ENCODE peak calls at places on chromosome 6, in seven cellular contexts. S, J, T, V, N, G and I are unnamed samples.

GRCh38 chr6:42345696-42346416 is 105.9 kb downstream of the TRERF1 start:
- DNase-seq in N (no peak), S (no peak), G (no peak), V (no peak), J (no peak), T (no peak), I (peak)

GRCh38 chr6:37244430-37245310 is 12.9 kb upstream of the TBC1D22B start:
- DNase-seq in V (peak), G (no peak), N (no peak), S (no peak), J (peak), T (no peak), I (no peak)

GRCh38 chr6:90940812-90941481 is 354.1 kb upstream of the MAP3K7 start:
- DNase-seq in V (no peak), T (peak), S (no peak), G (peak), N (no peak), J (no peak), I (no peak)

GRCh38 chr6:33320315-33321181 is 3.0 kb upstream of the ZBTB22 start:
- DNase-seq in S (no peak), N (no peak), G (no peak), T (no peak), J (peak), V (peak), I (no peak)

GRCh38 chr6:148364056-148364844 is 21.6 kb downstream of the SASH1 start:
- DNase-seq in N (no peak), V (peak), T (no peak), J (no peak), G (no peak), S (no peak), I (no peak)

GRCh38 chr6:16576391-16577368 is 184.6 kb downstream of the ATXN1 start:
- DNase-seq in J (no peak), T (no peak), G (peak), S (no peak), V (no peak), N (no peak), I (no peak)

GRCh38 chr6:34414999-34415858 is 10.6 kb downstream of the RPS10 start:
- DNase-seq in S (no peak), J (peak), V (peak), G (peak), N (peak), T (peak), I (peak)

GRCh38 chr6:167733740-167734661 is 92.7 kb upstream of the AFDN start:
- DNase-seq in G (no peak), J (no peak), V (no peak), N (no peak), S (no peak), T (no peak), I (no peak)

GRCh38 chr6:44999066-44999465 is 329.1 kb upstream of the RUNX2 start:
- DNase-seq in J (no peak), S (no peak), T (no peak), V (no peak), N (no peak), G (no peak), I (no peak)

GRCh38 chr6:146027586-146028249 is 1.1 kb upstream of the GRM1 start:
- DNase-seq in S (peak), J (no peak), N (no peak), T (no peak), V (no peak), G (no peak), I (no peak)

GRCh38 chr6:162825597-162825996 is 97.8 kb downstream of the PACRG start:
- DNase-seq in N (no peak), G (no peak), J (no peak), S (no peak), T (no peak), V (no peak), I (no peak)

GRCh38 chr6:15363523-15364400 is 117.9 kb downstream of the JARID2 start:
- DNase-seq in T (no peak), J (no peak), N (no peak), S (no peak), V (no peak), G (peak), I (no peak)

GRCh38 chr6:30988209-30988825 is 4.8 kb downstream of the MUC21 start:
- DNase-seq in G (no peak), S (no peak), V (no peak), N (no peak), J (no peak), T (no peak), I (no peak)

GRCh38 chr6:11911535-11911934 is 100.6 kb upstream of the HIVEP1 start:
- DNase-seq in J (no peak), S (no peak), V (no peak), T (no peak), N (no peak), G (no peak), I (no peak)

GRCh38 chr6:37083243-37084138 is 78.0 kb downstream of the FGD2 start:
- DNase-seq in N (no peak), G (no peak), J (peak), T (no peak), V (peak), S (no peak), I (no peak)

GRCh38 chr6:79385893-79386292 is 151.3 kb downstream of the LCA5 start:
- DNase-seq in J (no peak), V (no peak), S (no peak), T (no peak), G (no peak), N (no peak), I (no peak)

GRCh38 chr6:70375882-70376281 is 37.4 kb upstream of the FAM135A start:
- DNase-seq in J (no peak), G (no peak), N (no peak), T (peak), S (no peak), V (no peak), I (no peak)

GRCh38 chr6:157667211-157668033 is 155.6 kb upstream of the SNX9 start:
- DNase-seq in J (no peak), S (peak), V (peak), N (peak), T (peak), G (peak), I (peak)

GRCh38 chr6:105879146-105879545 is 207.0 kb upstream of the PRDM1 start:
- DNase-seq in V (no peak), N (no peak), G (no peak), J (no peak), T (no peak), S (no peak), I (no peak)

GRCh38 chr6:138428943-138429616 is 25.1 kb downstream of the HEBP2 start:
- DNase-seq in V (peak), N (no peak), S (no peak), J (no peak), G (peak), T (peak), I (no peak)

GRCh38 chr6:119148102-119148824 is 69.8 kb upstream of the FAM184A start:
- DNase-seq in S (no peak), V (peak), J (no peak), N (peak), T (peak), G (peak), I (peak)

GRCh38 chr6:24990227-24990843 is 54.6 kb upstream of the RIPOR2 start:
- DNase-seq in N (no peak), J (no peak), S (no peak), T (no peak), V (peak), G (no peak), I (peak)

GRCh38 chr6:44642870-44643522 is 255.5 kb downstream of the CDC5L start:
- DNase-seq in J (no peak), S (no peak), V (no peak), G (no peak), N (no peak), T (no peak), I (peak)

DNA sequence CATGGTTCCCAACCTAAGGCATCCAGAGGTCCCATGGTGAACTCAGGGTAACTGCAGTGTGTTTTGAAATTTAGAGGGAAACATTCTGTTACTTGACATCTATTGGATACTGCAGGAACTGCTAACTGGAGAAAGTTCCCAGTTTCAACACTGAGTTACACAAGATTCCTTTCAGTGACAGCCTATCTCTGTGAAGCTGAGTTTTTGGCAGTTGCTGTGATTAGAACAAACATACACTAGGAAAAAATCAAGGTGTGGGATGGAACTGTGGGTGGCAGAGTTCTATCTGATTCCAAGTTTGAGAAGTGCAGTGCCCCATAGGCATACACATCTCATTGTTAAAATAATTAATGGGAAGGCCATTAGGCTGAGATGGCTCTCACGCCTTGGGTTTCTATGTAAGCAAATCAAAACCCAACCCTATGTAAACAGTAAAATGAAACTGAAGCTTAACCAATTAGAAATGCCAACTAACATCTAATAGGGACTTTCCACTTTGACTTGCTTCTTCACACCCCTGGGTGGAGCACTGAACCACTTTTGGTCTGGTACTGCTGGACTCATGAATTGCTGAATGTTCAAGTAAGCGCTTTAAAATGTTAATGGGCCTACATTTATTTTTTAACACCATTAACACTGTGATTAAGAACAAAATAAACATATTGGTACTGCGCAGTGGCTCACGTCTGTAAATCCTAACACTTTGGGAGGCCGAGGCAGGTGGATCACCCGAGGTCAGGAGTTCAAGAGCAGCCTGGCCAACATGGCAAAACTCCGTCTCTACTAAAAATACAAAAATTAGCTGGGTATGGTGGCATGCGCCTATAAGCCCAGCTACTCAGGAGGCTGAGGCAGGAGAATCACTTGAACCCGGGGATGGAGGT is 55.2 kb upstream of the TBC1D7 start:
- DNase-seq in J (no peak), N (no peak), S (no peak), T (no peak), G (peak), V (no peak), I (peak)
- TF ChIP-seq CTCF in J (peak), N (no peak), S (no peak), T (no peak), G (peak), V (peak), I (no peak)

DNA sequence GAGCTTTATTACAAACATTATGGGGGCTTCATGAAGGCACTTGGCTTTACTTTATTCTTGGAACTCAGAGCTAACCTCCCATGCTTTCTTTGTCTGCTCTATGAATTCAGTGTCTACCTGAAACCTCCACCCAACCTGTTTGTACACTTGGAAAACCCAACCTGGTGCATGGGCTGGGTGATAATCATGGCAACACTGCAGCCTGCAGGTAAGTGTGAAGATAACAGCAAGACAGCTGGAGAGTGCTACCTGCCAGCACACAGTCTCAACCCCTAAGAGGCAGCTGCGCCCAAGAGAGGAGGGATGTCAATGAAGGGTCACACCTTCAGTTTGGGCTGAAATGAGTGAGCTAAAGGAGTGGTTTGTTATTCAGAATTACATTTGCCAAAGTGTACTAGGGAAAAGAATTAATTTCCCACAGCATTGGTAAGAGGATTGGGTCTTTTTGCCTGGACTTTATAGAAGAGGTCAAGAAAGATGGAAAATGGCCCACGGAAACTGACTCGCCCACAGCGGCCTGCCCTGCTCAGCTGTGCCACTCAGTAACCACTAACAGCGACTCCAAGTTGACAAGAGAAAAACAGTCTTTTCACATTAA is 24.4 kb downstream of the FOXQ1 start:
- DNase-seq in T (peak), V (no peak), G (no peak), J (no peak), N (no peak), S (peak), I (peak)
- TF ChIP-seq CTCF in T (peak), V (peak), G (no peak), J (no peak), N (peak), S (peak), I (no peak)

DNA sequence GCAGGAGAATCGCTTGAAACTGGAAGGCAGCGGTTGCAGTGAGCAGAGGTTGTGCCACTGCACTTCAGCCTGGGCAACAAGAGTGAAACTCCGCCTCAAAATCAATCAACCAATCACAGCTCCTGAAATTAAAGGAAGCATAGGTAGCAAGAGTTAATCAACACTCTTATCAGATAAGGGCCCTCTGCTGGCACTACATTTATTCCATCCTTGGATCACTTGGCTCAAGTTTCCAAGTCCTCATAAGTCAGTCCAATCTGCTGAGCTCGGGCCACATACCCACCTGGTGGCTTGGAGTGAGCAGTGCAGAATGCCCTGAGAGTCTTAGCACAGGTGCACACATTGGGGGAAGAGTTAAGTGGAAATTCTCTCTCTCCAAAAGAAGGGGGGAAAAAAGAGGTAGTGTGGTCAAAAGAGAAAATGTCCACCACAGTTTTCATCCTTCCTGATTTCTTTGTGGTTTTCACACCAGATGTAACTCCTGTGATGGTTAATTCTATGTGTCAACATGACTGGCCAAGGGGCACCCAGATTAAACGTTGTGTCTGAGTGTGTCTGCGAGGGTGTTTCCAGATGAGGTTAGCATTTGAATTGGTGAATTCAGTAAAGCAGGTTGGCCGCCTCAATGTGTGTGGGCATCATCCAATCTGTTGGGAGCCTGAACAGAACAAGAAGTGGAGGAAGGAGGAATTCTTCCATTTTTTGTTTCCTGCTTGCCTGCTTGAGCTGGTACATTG is 14.2 kb upstream of the FAM8A1 start:
- DNase-seq in J (no peak), N (no peak), G (no peak), T (peak), V (no peak), S (peak), I (no peak)
- TF ChIP-seq CTCF in J (no peak), N (no peak), G (no peak), T (peak), V (peak), S (no peak), I (peak)

GRCh38 chr6:29976588-29977424 is 34.5 kb downstream of the HLA-A start:
- DNase-seq in T (peak), V (peak), G (peak), S (peak), J (peak), N (no peak), I (peak)
- TF ChIP-seq CTCF in T (peak), V (peak), G (peak), S (no peak), J (no peak), N (no peak), I (peak)

DNA sequence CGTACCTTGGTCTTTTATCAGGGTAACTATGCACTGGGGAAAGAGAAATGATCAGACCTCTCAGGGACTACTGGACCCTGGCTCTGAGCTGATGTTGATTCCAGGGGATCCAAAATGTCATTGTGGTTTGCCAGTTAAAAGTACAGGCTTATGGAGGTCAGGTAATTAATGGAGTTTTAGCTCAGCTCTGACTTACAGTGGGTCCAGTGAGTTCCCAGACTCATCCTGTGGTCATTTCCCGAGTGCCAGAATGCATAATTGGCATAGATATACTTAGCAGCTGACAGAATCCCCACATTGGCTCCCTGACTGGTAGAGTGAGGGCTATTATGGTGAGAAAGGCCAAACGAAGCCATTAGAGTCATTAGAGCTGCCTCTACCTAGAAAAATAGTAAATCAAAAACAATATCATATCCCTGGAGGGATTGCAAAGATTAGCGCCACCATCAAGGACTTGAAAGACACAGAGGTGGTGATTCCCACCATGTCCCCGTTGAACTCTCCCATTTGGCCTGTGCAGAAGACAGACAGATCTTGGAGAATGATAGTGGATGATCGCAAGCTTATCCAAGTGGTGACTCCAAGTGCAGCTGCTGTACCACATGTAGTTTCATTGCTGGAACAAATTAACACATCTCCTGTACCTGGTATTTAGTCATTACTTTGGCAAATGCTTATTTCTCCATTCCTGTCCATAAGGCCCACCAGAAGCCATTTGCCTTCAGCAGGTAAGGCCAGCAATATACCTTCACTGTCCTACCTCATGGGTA is 152.4 kb downstream of the THBS2 start:
- DNase-seq in N (no peak), J (no peak), V (no peak), S (no peak), G (no peak), T (no peak), I (no peak)
- TF ChIP-seq CTCF in N (no peak), J (no peak), V (no peak), S (no peak), G (no peak), T (no peak), I (no peak)